ENCODE peak calls at places on chromosomes 3 and 15, in five cellular contexts. V is nephron progenitor cell, H is Panc1, L is progenitor cell of endocrine pancreas, I is GM12878. G is an unnamed sample.

GRCh38 chr3:110210261-110210660 is 861.4 kb upstream of the NECTIN3 start:
- DNase-seq in L (no peak), I (no peak), V (no peak), H (no peak), G (no peak)

GRCh38 chr15:69337133-69337532 is 38.4 kb downstream of the PAQR5 start:
- DNase-seq in H (no peak), I (no peak), V (no peak), L (no peak), G (no peak)

GRCh38 chr15:40310001-40310959 is 2.5 kb upstream of the PLCB2 start:
- DNase-seq in L (peak; percentile 55), V (peak; percentile 73), H (peak; percentile 30), I (peak; percentile 17), G (peak; percentile 61)

GRCh38 chr15:69855601-69856000 is 242.1 kb downstream of the TLE3 start:
- DNase-seq in L (no peak), H (no peak), I (no peak), V (peak; percentile 40), G (no peak)

GRCh38 chr3:14203521-14204079 is 25.0 kb downstream of the LSM3 start:
- DNase-seq in L (peak; percentile 25), V (peak; percentile 66), I (no peak), H (peak; percentile 61), G (peak; percentile 74)

GRCh38 chr3:43347774-43348173 is 61.4 kb downstream of the SNRK start:
- DNase-seq in L (no peak), H (no peak), I (no peak), V (no peak), G (no peak)

GRCh38 chr15:27681038-27681437 is 418.1 kb downstream of the OCA2 start:
- DNase-seq in I (no peak), V (no peak), L (no peak), H (no peak), G (no peak)

GRCh38 chr3:38153986-38154608 is 11.2 kb upstream of the OXSR1 start:
- DNase-seq in I (no peak), H (no peak), L (no peak), V (no peak), G (no peak)

GRCh38 chr3:8629151-8630021 is 15.2 kb downstream of the SSUH2 start:
- DNase-seq in I (peak; percentile 12), V (no peak), H (peak; percentile 86), L (no peak), G (peak; percentile 77)

GRCh38 chr3:196868297-196868661 is 559 bp downstream of the SENP5 start:
- DNase-seq in H (no peak), L (peak; percentile 24), I (no peak), V (peak; percentile 56), G (peak; percentile 36)

GRCh38 chr3:114480442-114480841 is 186.6 kb downstream of the TIGIT start:
- DNase-seq in L (no peak), H (no peak), I (no peak), V (no peak), G (no peak)

GRCh38 chr15:85094685-85095084 is 113.0 kb downstream of the PDE8A start:
- DNase-seq in L (no peak), V (no peak), I (no peak), H (no peak), G (no peak)

GRCh38 chr3:55329849-55330248 is 157.3 kb downstream of the WNT5A start:
- DNase-seq in V (no peak), I (no peak), H (peak; percentile 43), L (no peak), G (no peak)

GRCh38 chr15:40285151-40285898 is 2.5 kb upstream of the ANKRD63 start:
- DNase-seq in L (no peak), V (no peak), H (no peak), I (no peak), G (no peak)

GRCh38 chr15:74543583-74543982 is 2.6 kb downstream of the ARID3B start:
- DNase-seq in L (no peak), I (no peak), H (no peak), V (no peak), G (no peak)

GRCh38 chr3:185153170-185153733 is 392 bp upstream of the C3orf70 start:
- DNase-seq in I (no peak), L (no peak), V (peak; percentile 51), H (no peak), G (peak; percentile 62)

GRCh38 chr3:177478170-177478859 is 281.0 kb upstream of the TBL1XR1 start:
- DNase-seq in V (no peak), H (peak; percentile 95), L (no peak), I (no peak), G (no peak)

GRCh38 chr3:98994128-98994762 is 92.8 kb upstream of the DCBLD2 start:
- DNase-seq in L (no peak), V (no peak), I (no peak), H (no peak), G (no peak)

GRCh38 chr3:159418571-159419526 is 569.8 kb upstream of the IL12A start:
- DNase-seq in I (no peak), L (no peak), H (no peak), V (no peak), G (no peak)

GRCh38 chr3:125165189-125165947 is 47.2 kb downstream of the SLC12A8 start:
- DNase-seq in H (peak; percentile 8), L (no peak), V (peak; percentile 42), I (no peak), G (peak; percentile 34)

GRCh38 chr3:64484289-64484992 is 203.4 kb downstream of the ADAMTS9 start:
- DNase-seq in L (peak; percentile 78), H (peak; percentile 47), I (peak; percentile 45), V (peak; percentile 93), G (peak; percentile 66)

GRCh38 chr15:41838400-41838897 is at the start of gene PLA2G4B:
- DNase-seq in V (no peak), H (no peak), I (no peak), L (no peak), G (no peak)

GRCh38 chr3:195556390-195556789 is 13.3 kb upstream of the PPP1R2 start:
- DNase-seq in L (no peak), H (no peak), V (no peak), I (no peak), G (peak; percentile 32)

GRCh38 chr3:171974986-171975837 is 64.2 kb upstream of the FNDC3B start:
- DNase-seq in L (no peak), H (no peak), V (no peak), I (no peak), G (no peak)

GRCh38 chr3:10345911-10346310 is 25.0 kb upstream of the SEC13 start:
- DNase-seq in I (no peak), L (no peak), H (no peak), V (no peak), G (no peak)

GRCh38 chr3:45693941-45694521 is 4.8 kb downstream of the SACM1L start:
- DNase-seq in H (no peak), L (no peak), I (no peak), V (no peak), G (peak; percentile 29)

GRCh38 chr3:81674690-81675089 is 86.8 kb downstream of the GBE1 start:
- DNase-seq in H (no peak), L (no peak), I (no peak), V (no peak), G (no peak)

GRCh38 chr3:190591080-190591479 is 77.2 kb downstream of the IL1RAP start:
- DNase-seq in V (no peak), L (no peak), H (no peak), I (no peak), G (no peak)

GRCh38 chr3:12194669-12195161 is 36.0 kb upstream of the TIMP4 start:
- DNase-seq in I (no peak), L (no peak), H (peak; percentile 82), V (no peak), G (peak; percentile 63)

GRCh38 chr3:160451602-160452001 is 2.0 kb upstream of the TRIM59 start:
- DNase-seq in V (no peak), L (no peak), H (no peak), I (no peak), G (no peak)

GRCh38 chr3:160449660-160450598 is at the start of gene TRIM59:
- DNase-seq in I (peak; percentile 96), V (peak; percentile 97), H (peak; percentile 75), L (peak; percentile 96), G (peak; percentile 98)

GRCh38 chr3:160448845-160449659 is 534 bp downstream of the TRIM59 start:
- DNase-seq in I (no peak), H (peak; percentile 39), V (peak; percentile 72), L (no peak), G (peak; percentile 68)

GRCh38 chr3:160447544-160447943 is 2.0 kb downstream of the TRIM59 start:
- DNase-seq in V (no peak), I (no peak), H (no peak), L (no peak), G (no peak)

DNA sequence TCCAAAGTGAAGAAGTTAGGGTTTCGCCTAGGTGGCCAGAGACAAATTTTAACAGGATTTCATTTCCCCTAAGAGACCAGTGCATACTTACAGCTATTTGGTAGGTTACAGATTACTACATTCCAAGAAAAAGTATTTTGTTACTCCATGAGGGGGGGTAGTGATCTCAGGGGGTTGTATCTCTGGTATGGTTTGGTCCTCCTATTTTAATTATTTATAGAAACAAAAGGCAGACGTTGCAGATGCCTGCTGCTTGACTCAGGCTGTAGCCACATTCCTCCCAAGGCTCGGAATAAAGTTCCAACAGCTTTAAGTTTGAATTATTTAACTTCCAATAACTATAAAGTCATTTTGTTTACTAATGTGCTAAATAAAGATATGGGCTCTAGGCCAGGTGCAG is 1.3 kb upstream of the TRIM59 start:
- DNase-seq in I (no peak), V (no peak), L (no peak), H (no peak), G (no peak)
- TF ChIP-seq CTCF in I (no peak), V (no peak), L (no peak), H (no peak), G (no peak)

GRCh38 chr15:91849749-91850161 is 3.8 kb upstream of the SLCO3A1 start:
- DNase-seq in V (no peak), L (no peak), I (no peak), H (no peak), G (no peak)
- TF ChIP-seq CTCF in V (peak; percentile 35), L (peak; percentile 53), I (peak; percentile 33), H (peak; percentile 68), G (no peak)

DNA sequence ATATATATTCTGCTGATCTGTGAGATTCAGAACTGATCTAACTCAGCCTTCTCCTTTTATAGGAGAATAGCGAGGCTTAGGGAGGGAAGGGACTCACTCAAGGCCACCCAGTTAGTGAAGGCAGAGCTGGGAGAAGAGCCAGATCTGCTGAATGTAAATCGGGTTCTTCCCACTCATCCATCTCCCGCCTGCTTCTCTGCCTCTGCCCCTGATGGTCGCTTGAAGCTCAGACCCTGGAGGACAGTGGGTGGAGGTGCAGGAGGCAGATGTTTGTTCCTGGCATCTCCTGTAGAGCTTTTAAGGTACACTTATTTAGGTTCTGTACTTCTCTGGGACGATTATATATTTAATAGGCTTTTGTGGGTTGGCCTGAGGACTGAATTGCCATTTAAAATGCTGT is 4.3 kb downstream of the PDIA5 start:
- DNase-seq in V (no peak), I (no peak), H (no peak), L (no peak), G (no peak)
- TF ChIP-seq CTCF in V (no peak), I (no peak), H (no peak), L (peak; percentile 37), G (no peak)

DNA sequence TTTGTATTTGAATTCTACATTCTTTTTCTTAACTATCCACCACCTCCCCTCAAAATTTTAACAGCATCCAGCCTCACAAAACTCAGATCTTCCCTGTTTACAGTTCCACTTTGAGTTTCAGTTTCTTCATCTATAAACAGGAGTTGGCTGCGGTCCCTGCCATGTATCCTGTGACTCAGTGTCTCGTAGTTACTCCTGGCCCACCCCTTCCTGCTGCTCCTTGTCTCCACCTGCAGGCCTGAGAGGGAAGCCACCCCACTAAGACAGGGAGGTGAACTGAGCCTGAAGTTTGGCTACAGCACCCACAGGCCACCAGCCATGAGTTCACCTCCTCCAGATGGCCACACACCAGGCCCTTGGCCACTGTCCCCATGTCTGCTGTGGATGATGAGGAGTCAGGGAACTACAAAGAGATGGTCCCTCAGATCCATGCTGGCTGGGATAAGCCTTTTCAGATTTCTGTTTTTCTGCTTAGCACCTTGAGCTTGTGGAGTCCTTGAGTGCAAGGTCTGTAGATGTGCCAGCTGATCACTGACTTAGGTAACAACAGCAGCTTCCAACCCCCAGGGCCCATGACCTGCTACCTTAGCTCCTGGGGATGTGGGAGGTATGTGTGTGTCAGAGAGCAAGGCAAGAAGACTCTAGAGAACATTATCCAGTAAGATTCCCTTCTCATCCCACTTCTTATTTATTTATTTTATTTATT is 37.5 kb downstream of the CD86 start:
- DNase-seq in H (no peak), V (no peak), I (no peak), L (no peak), G (peak; percentile 50)
- TF ChIP-seq CTCF in H (peak; percentile 56), V (no peak), I (peak; percentile 60), L (peak; percentile 39), G (peak; percentile 70)